ENCODE peak calls at places on chromosome 14, in five cellular contexts. Z is tibial nerve, Q is nephron progenitor cell, V is fibroblast of lung, O is colonic mucosa. X is an unnamed sample.

GRCh38 chr14:103101964-103102688 is 7.6 kb downstream of the EXOC3L4 start:
- DNase-seq in Z (no peak), Q (no peak), O (no peak), V (peak; percentile 26), X (no peak)

GRCh38 chr14:61536661-61537566 is 158.4 kb upstream of the HIF1A start:
- DNase-seq in V (no peak), Z (no peak), Q (no peak), O (no peak), X (no peak)

GRCh38 chr14:25381498-25381897 is 331.6 kb upstream of the STXBP6 start:
- DNase-seq in V (no peak), Z (no peak), Q (no peak), O (no peak), X (no peak)

GRCh38 chr14:102629700-102630365 is 37.4 kb downstream of the RCOR1 start:
- DNase-seq in O (no peak), Z (no peak), V (peak; percentile 30), Q (no peak), X (no peak)

GRCh38 chr14:72790887-72791566 is 102.9 kb downstream of the DPF3 start:
- DNase-seq in Q (no peak), V (no peak), Z (no peak), O (no peak), X (no peak)

GRCh38 chr14:83734431-83734830 is 1795.5 kb upstream of the FLRT2 start:
- DNase-seq in Z (no peak), Q (no peak), O (no peak), V (no peak), X (no peak)

GRCh38 chr14:69460093-69460701 is 24.3 kb upstream of the PLEKHD1 start:
- DNase-seq in Z (peak; percentile 23), O (peak; percentile 59), V (peak; percentile 87), Q (peak; percentile 44), X (peak; percentile 73)

GRCh38 chr14:34873591-34874385 is 1.4 kb downstream of the BAZ1A start:
- DNase-seq in O (peak; percentile 84), Q (peak; percentile 71), V (peak; percentile 74), Z (peak; percentile 62), X (peak; percentile 72)

GRCh38 chr14:26984318-26985177 is 386.7 kb upstream of the NOVA1 start:
- DNase-seq in O (peak; percentile 67), V (peak; percentile 55), Z (peak; percentile 65), Q (peak; percentile 74), X (peak; percentile 56)

GRCh38 chr14:33676135-33676566 is 274.7 kb downstream of the EGLN3 start:
- DNase-seq in Q (peak; percentile 61), V (peak; percentile 70), Z (no peak), O (peak; percentile 21), X (no peak)

GRCh38 chr14:103099081-103099732 is 4.7 kb downstream of the EXOC3L4 start:
- DNase-seq in Z (no peak), V (no peak), O (no peak), Q (peak; percentile 22), X (no peak)

GRCh38 chr14:101076451-101077220 is 173.1 kb upstream of the RTL1 start:
- DNase-seq in Q (no peak), V (no peak), O (peak; percentile 12), Z (no peak), X (no peak)

GRCh38 chr14:76768201-76768656 is 7.0 kb downstream of the VASH1 start:
- DNase-seq in Q (no peak), Z (no peak), O (peak; percentile 34), V (no peak), X (peak; percentile 11)

GRCh38 chr14:23763394-23763793 is 127.2 kb downstream of the DHRS2 start:
- DNase-seq in V (no peak), O (no peak), Z (no peak), Q (no peak), X (no peak)

GRCh38 chr14:61525293-61526011 is 169.9 kb upstream of the HIF1A start:
- DNase-seq in V (peak; percentile 89), Q (no peak), O (peak; percentile 49), Z (peak; percentile 33), X (peak; percentile 73)

GRCh38 chr14:102164241-102164641 is 24.5 kb downstream of the WDR20 start:
- DNase-seq in O (no peak), V (peak; percentile 43), Q (no peak), Z (no peak), X (no peak)

GRCh38 chr14:53567236-53567785 is 389.3 kb downstream of the BMP4 start:
- DNase-seq in O (no peak), V (no peak), Q (no peak), Z (no peak), X (no peak)

GRCh38 chr14:53942970-53943750 is 13.5 kb downstream of the BMP4 start:
- DNase-seq in V (no peak), O (no peak), Q (no peak), Z (no peak), X (no peak)

GRCh38 chr14:97626088-97626487 is 828.9 kb downstream of the VRK1 start:
- DNase-seq in O (no peak), Z (no peak), V (no peak), Q (no peak), X (no peak)

GRCh38 chr14:103052407-103052806 is 4.9 kb downstream of the CDC42BPB start:
- DNase-seq in Z (no peak), V (no peak), Q (no peak), O (no peak), X (no peak)

GRCh38 chr14:49621114-49621881 is 699 bp downstream of the MGAT2 start:
- DNase-seq in V (peak; percentile 68), Z (peak; percentile 34), Q (peak; percentile 67), O (peak; percentile 67), X (peak; percentile 62)

GRCh38 chr14:61561657-61562276 is 133.5 kb upstream of the HIF1A start:
- DNase-seq in V (peak; percentile 100), Z (no peak), Q (peak; percentile 61), O (peak; percentile 81), X (peak; percentile 71)

GRCh38 chr14:96139879-96140278 is 64.8 kb upstream of the BDKRB2 start:
- DNase-seq in V (peak; percentile 52), Z (no peak), Q (no peak), O (no peak), X (no peak)

GRCh38 chr14:98731286-98731685 is 540.7 kb downstream of the BCL11B start:
- DNase-seq in V (no peak), Z (no peak), O (no peak), Q (no peak), X (no peak)

GRCh38 chr14:71988954-71989353 is 56.7 kb downstream of the RGS6 start:
- DNase-seq in Q (no peak), O (no peak), Z (no peak), V (no peak), X (no peak)

GRCh38 chr14:68928770-68929550 is 50.1 kb downstream of the ACTN1 start:
- DNase-seq in Z (no peak), V (no peak), O (no peak), Q (no peak), X (no peak)

GRCh38 chr14:32393119-32393518 is 64.0 kb downstream of the AKAP6 start:
- DNase-seq in Z (no peak), Q (no peak), O (no peak), V (no peak), X (no peak)

GRCh38 chr14:53384536-53384935 is 231.4 kb upstream of the DDHD1 start:
- DNase-seq in V (no peak), Q (no peak), O (no peak), Z (no peak), X (no peak)

GRCh38 chr14:99387880-99388279 is 92.8 kb downstream of the SETD3 start:
- DNase-seq in Z (no peak), O (no peak), Q (no peak), V (no peak), X (no peak)

GRCh38 chr14:22920697-22921096 is 1.7 kb upstream of the RBM23 start:
- DNase-seq in O (no peak), Q (no peak), Z (no peak), V (no peak), X (no peak)

GRCh38 chr14:61493239-61493638 is 171.9 kb downstream of the PRKCH start:
- DNase-seq in V (peak; percentile 97), Z (no peak), O (no peak), Q (no peak), X (no peak)

GRCh38 chr14:39006721-39007410 is 96.2 kb downstream of the SEC23A start:
- DNase-seq in V (peak; percentile 49), Q (no peak), Z (no peak), O (no peak), X (no peak)

GRCh38 chr14:51653096-51653814 is 1.5 kb downstream of the FRMD6 start:
- DNase-seq in Q (no peak), V (peak; percentile 87), Z (no peak), O (no peak), X (no peak)
- TF ChIP-seq CTCF in Q (no peak), V (peak; percentile 56), Z (peak; percentile 65), O (no peak), X (peak; percentile 9)

GRCh38 chr14:106691601-106692291 is 1165.4 kb downstream of the TMEM121 start:
- DNase-seq in V (no peak), Q (peak; percentile 2), Z (no peak), O (peak; percentile 30), X (peak; percentile 36)
- TF ChIP-seq CTCF in V (peak; percentile 3), Q (no peak), Z (no peak), O (no peak), X (no peak)

GRCh38 chr14:75452324-75452723 is 24.5 kb downstream of the JDP2 start:
- DNase-seq in O (no peak), Z (no peak), V (no peak), Q (peak; percentile 56), X (no peak)

GRCh38 chr14:75452900-75453816 is 25.3 kb downstream of the JDP2 start:
- DNase-seq in Q (peak; percentile 74), Z (peak; percentile 40), V (peak; percentile 80), O (no peak), X (peak; percentile 84)

GRCh38 chr14:75456069-75457023 is 28.5 kb downstream of the JDP2 start:
- DNase-seq in V (no peak), O (no peak), Z (no peak), Q (no peak), X (no peak)

GRCh38 chr14:75454963-75455546 is 27.2 kb downstream of the JDP2 start:
- DNase-seq in Q (no peak), O (no peak), V (peak; percentile 55), Z (peak; percentile 65), X (peak; percentile 80)

GRCh38 chr14:75453817-75454434 is 26.1 kb downstream of the JDP2 start:
- DNase-seq in Q (no peak), O (no peak), Z (no peak), V (no peak), X (no peak)
- TF ChIP-seq CTCF in Q (no peak), O (no peak), Z (no peak), V (no peak), X (no peak)

GRCh38 chr14:50955373-50956043 is 11.2 kb upstream of the PYGL start:
- DNase-seq in O (peak; percentile 65), Q (peak; percentile 18), V (peak; percentile 97), Z (peak; percentile 31), X (no peak)
- TF ChIP-seq CTCF in O (peak; percentile 23), Q (no peak), V (peak; percentile 56), Z (no peak), X (no peak)

GRCh38 chr14:89841855-89842254 is 112.7 kb downstream of the EFCAB11 start:
- DNase-seq in Z (no peak), V (no peak), Q (no peak), O (no peak), X (no peak)
- TF ChIP-seq CTCF in Z (no peak), V (no peak), Q (no peak), O (no peak), X (no peak)

GRCh38 chr14:92551066-92551841 is 37.7 kb downstream of the RIN3 start:
- DNase-seq in V (no peak), O (no peak), Z (no peak), Q (no peak), X (no peak)
- TF ChIP-seq CTCF in V (no peak), O (no peak), Z (peak; percentile 18), Q (no peak), X (no peak)